ENCODE peak calls at places on chromosomes 1 and 21, in five cellular contexts. G is NCI-H460; O is stomach; B is activated naive CD4-positive, alpha-beta T cell; Q is prostate gland. X is an unnamed sample.

GRCh38 chr1:185559684-185560310 is 174.4 kb upstream of the HMCN1 start:
- DNase-seq in G (peak; percentile 31), O (peak; percentile 67), B (no peak), Q (peak; percentile 9), X (peak; percentile 48)

GRCh38 chr1:191752342-191752741 is 405.9 kb upstream of the RGS18 start:
- DNase-seq in G (no peak), O (no peak), B (no peak), Q (no peak), X (no peak)

GRCh38 chr1:54453089-54453488 is 46.9 kb upstream of the SSBP3 start:
- DNase-seq in G (no peak), O (no peak), B (no peak), Q (no peak), X (no peak)

GRCh38 chr21:41167348-41168342 is at the start of gene BACE2:
- DNase-seq in G (peak; percentile 67), O (peak; percentile 86), B (no peak), Q (peak; percentile 89), X (peak; percentile 80)

GRCh38 chr1:166322470-166322869 is 155.7 kb upstream of the FAM78B start:
- DNase-seq in G (no peak), O (no peak), B (no peak), Q (no peak), X (no peak)

GRCh38 chr21:42079008-42079938 is 8.2 kb downstream of the UMODL1 start:
- DNase-seq in G (no peak), O (no peak), B (no peak), Q (no peak), X (no peak)

GRCh38 chr1:178362784-178363183 is 134.0 kb downstream of the CLEC20A start:
- DNase-seq in G (no peak), O (no peak), B (no peak), Q (no peak), X (no peak)

GRCh38 chr1:41740630-41741239 is 178.0 kb downstream of the HIVEP3 start:
- DNase-seq in G (no peak), O (no peak), B (no peak), Q (no peak), X (no peak)

GRCh38 chr1:61782771-61783170 is 40.5 kb downstream of the PATJ start:
- DNase-seq in G (no peak), O (no peak), B (no peak), Q (no peak), X (no peak)

GRCh38 chr1:147491098-147491497 is 50.2 kb upstream of the BCL9 start:
- DNase-seq in G (no peak), O (no peak), B (no peak), Q (no peak), X (no peak)

GRCh38 chr1:228278432-228278941 is 70.6 kb downstream of the OBSCN start:
- DNase-seq in G (no peak), O (no peak), B (no peak), Q (no peak), X (no peak)

GRCh38 chr1:233172201-233172600 is 123.3 kb downstream of the PCNX2 start:
- DNase-seq in G (peak; percentile 56), O (no peak), B (no peak), Q (peak; percentile 4), X (no peak)

GRCh38 chr1:185495898-185496297 is 178.9 kb upstream of the IVNS1ABP start:
- DNase-seq in G (no peak), O (no peak), B (no peak), Q (no peak), X (no peak)

GRCh38 chr1:47769279-47769678 is 227.9 kb downstream of the TRABD2B start:
- DNase-seq in G (no peak), O (no peak), B (no peak), Q (no peak), X (no peak)

GRCh38 chr1:18020021-18020817 is 87.4 kb upstream of the IGSF21 start:
- DNase-seq in G (no peak), O (no peak), B (no peak), Q (no peak), X (no peak)

GRCh38 chr1:183461350-183461749 is 10.9 kb upstream of the SMG7 start:
- DNase-seq in G (no peak), O (no peak), B (no peak), Q (no peak), X (peak; percentile 10)

GRCh38 chr1:157952601-157953000 is 40.8 kb upstream of the KIRREL1 start:
- DNase-seq in G (no peak), O (no peak), B (no peak), Q (no peak), X (peak; percentile 81)

GRCh38 chr1:245605480-245606156 is 450.8 kb downstream of the KIF26B start:
- DNase-seq in G (no peak), O (no peak), B (no peak), Q (no peak), X (no peak)

GRCh38 chr1:66262233-66262632 is 271.7 kb upstream of the SGIP1 start:
- DNase-seq in G (peak; percentile 73), O (no peak), B (no peak), Q (peak; percentile 80), X (no peak)

GRCh38 chr1:50265790-50266314 is 157.1 kb downstream of the ELAVL4 start:
- DNase-seq in G (no peak), O (no peak), B (no peak), Q (no peak), X (no peak)

GRCh38 chr1:96306809-96307208 is 414.8 kb upstream of the PTBP2 start:
- DNase-seq in G (no peak), O (no peak), B (no peak), Q (no peak), X (no peak)

GRCh38 chr1:181985981-181986906 is 75.3 kb downstream of the ZNF648 start:
- DNase-seq in G (no peak), O (no peak), B (no peak), Q (no peak), X (no peak)

GRCh38 chr1:110916669-110917306 is 43.8 kb downstream of the CD53 start:
- DNase-seq in G (peak; percentile 58), O (no peak), B (no peak), Q (no peak), X (no peak)

GRCh38 chr1:199574949-199575348 is 452.6 kb upstream of the NR5A2 start:
- DNase-seq in G (no peak), O (no peak), B (no peak), Q (no peak), X (no peak)

GRCh38 chr1:1141244-1141910 is 25.5 kb upstream of the C1orf159 start:
- DNase-seq in G (no peak), O (no peak), B (no peak), Q (no peak), X (no peak)

GRCh38 chr1:159945483-159946241 is at the start of gene IGSF9:
- DNase-seq in G (no peak), O (peak; percentile 91), B (no peak), Q (peak; percentile 96), X (peak; percentile 86)

GRCh38 chr1:241608379-241609033 is 31.7 kb downstream of the CHML start:
- DNase-seq in G (peak; percentile 33), O (no peak), B (no peak), Q (no peak), X (no peak)

GRCh38 chr1:32465541-32466002 is 700 bp downstream of the ZBTB8B start:
- DNase-seq in G (no peak), O (no peak), B (no peak), Q (no peak), X (no peak)

GRCh38 chr1:232039303-232039702 is 412.7 kb downstream of the DISC1 start:
- DNase-seq in G (no peak), O (no peak), B (no peak), Q (no peak), X (no peak)

GRCh38 chr1:38817958-38818705 is 41.4 kb downstream of the RRAGC start:
- DNase-seq in G (no peak), O (peak; percentile 50), B (no peak), Q (no peak), X (no peak)